ENCODE peak calls at places on chromosomes 5 and 9, in seven cellular contexts. M is NCI-H2081; K is ecto neural progenitor cell; G is ovary; P is cardiac muscle cell; J is stimulated activated CD8-positive, alpha-beta memory T cell treated with anti-CD3 and anti-CD28 coated beads, Interleukin-15, amount 100 ng/mL, for 24 hours; T is H9. Q is an unnamed sample.

GRCh38 chr5:57842376-57843015 is 359.9 kb upstream of the ACTBL2 start:
- DNase-seq in M (no peak), K (no peak), G (no peak), P (no peak), J (no peak), T (no peak), Q (no peak)

GRCh38 chr9:32603914-32604852 is 31.2 kb upstream of the NDUFB6 start:
- DNase-seq in M (no peak), K (no peak), G (no peak), P (no peak), J (no peak), T (no peak), Q (no peak)

GRCh38 chr5:149828161-149829011 is 98.3 kb downstream of the PPARGC1B start:
- DNase-seq in M (peak; percentile 62), K (peak; percentile 85), G (peak; percentile 77), P (peak; percentile 95), J (peak; percentile 65), T (peak; percentile 86), Q (peak; percentile 85)

GRCh38 chr5:72326298-72326649 is 6.1 kb downstream of the PTCD2 start:
- DNase-seq in M (no peak), K (no peak), G (no peak), P (no peak), J (no peak), T (no peak), Q (no peak)

GRCh38 chr5:111859533-111860270 is 102.7 kb upstream of the NREP start:
- DNase-seq in M (no peak), K (no peak), G (no peak), P (no peak), J (no peak), T (no peak), Q (no peak)

GRCh38 chr5:180423598-180423997 is 70.5 kb upstream of the GFPT2 start:
- DNase-seq in M (no peak), K (no peak), G (no peak), P (no peak), J (no peak), T (no peak), Q (no peak)

GRCh38 chr5:149166128-149166527 is 24.8 kb downstream of the ABLIM3 start:
- DNase-seq in M (no peak), K (peak; percentile 3), G (no peak), P (no peak), J (no peak), T (no peak), Q (no peak)

GRCh38 chr5:57382665-57383064 is 99.9 kb downstream of the ACTBL2 start:
- DNase-seq in M (no peak), K (no peak), G (no peak), P (no peak), J (no peak), T (no peak), Q (no peak)

GRCh38 chr5:159971931-159972461 is 36.9 kb upstream of the TTC1 start:
- DNase-seq in M (peak; percentile 21), K (peak; percentile 63), G (no peak), P (peak; percentile 67), J (no peak), T (peak; percentile 48), Q (no peak)

GRCh38 chr5:138542120-138542955 is 698 bp downstream of the ETF1 start:
- DNase-seq in M (no peak), K (no peak), G (no peak), P (no peak), J (no peak), T (no peak), Q (no peak)

GRCh38 chr5:1727571-1727970 is 72.1 kb downstream of the MRPL36 start:
- DNase-seq in M (no peak), K (peak; percentile 38), G (no peak), P (no peak), J (no peak), T (peak; percentile 57), Q (peak; percentile 49)

GRCh38 chr5:42640835-42641234 is 115.8 kb upstream of the CCDC152 start:
- DNase-seq in M (no peak), K (no peak), G (no peak), P (no peak), J (no peak), T (no peak), Q (no peak)

GRCh38 chr5:63205976-63206375 is 627.4 kb downstream of the LRRC70 start:
- DNase-seq in M (no peak), K (no peak), G (no peak), P (no peak), J (no peak), T (no peak), Q (no peak)

GRCh38 chr9:109497193-109498165 is 628 bp downstream of the PTPN3 start:
- DNase-seq in M (peak; percentile 44), K (no peak), G (no peak), P (peak; percentile 15), J (no peak), T (no peak), Q (no peak)

GRCh38 chr5:176727528-176727900 is 80.2 kb downstream of the TSPAN17 start:
- DNase-seq in M (no peak), K (no peak), G (no peak), P (no peak), J (no peak), T (no peak), Q (no peak)

GRCh38 chr9:129052592-129052991 is 16.2 kb downstream of the MIGA2 start:
- DNase-seq in M (no peak), K (no peak), G (no peak), P (no peak), J (no peak), T (no peak), Q (peak; percentile 90)

GRCh38 chr9:135602789-135603481 is 36.4 kb downstream of the GLT6D1 start:
- DNase-seq in M (no peak), K (peak; percentile 59), G (no peak), P (peak; percentile 45), J (peak; percentile 39), T (peak; percentile 44), Q (no peak)

GRCh38 chr5:74919487-74919886 is 53.3 kb upstream of the FAM169A start:
- DNase-seq in M (no peak), K (no peak), G (no peak), P (peak; percentile 48), J (no peak), T (no peak), Q (no peak)

GRCh38 chr5:9654886-9655285 is 24.7 kb upstream of the TAS2R1 start:
- DNase-seq in M (no peak), K (no peak), G (no peak), P (no peak), J (no peak), T (no peak), Q (no peak)

GRCh38 chr9:656918-657583 is 184.4 kb upstream of the DMRT1 start:
- DNase-seq in M (no peak), K (no peak), G (no peak), P (no peak), J (no peak), T (no peak), Q (no peak)

GRCh38 chr5:55694152-55694830 is 17.8 kb downstream of the SLC38A9 start:
- DNase-seq in M (no peak), K (no peak), G (no peak), P (peak; percentile 19), J (no peak), T (no peak), Q (no peak)

Q was measured in breast epithelium.